ENCODE peak calls at places on chromosomes 6 and 20, in eight cellular contexts. E is dorsolateral prefrontal cortex; R is ovary; U is CD8-positive, alpha-beta memory T cell; K is fibroblast of pulmonary artery; B is stromal cell of bone marrow; V is NCI-H774; S is HL-60. P is an unnamed sample.

GRCh38 chr20:22887796-22888195 is 147.3 kb upstream of the SSTR4 start:
- DNase-seq in E (no peak), R (no peak), U (no peak), K (no peak), B (no peak), V (no peak), S (no peak), P (no peak)

GRCh38 chr6:26388441-26388840 is 5.5 kb downstream of the BTN2A2 start:
- DNase-seq in E (no peak), R (no peak), U (no peak), K (peak; percentile 22), B (no peak), V (no peak), S (no peak), P (no peak)

GRCh38 chr6:56729719-56730118 is 87.0 kb upstream of the DST start:
- DNase-seq in E (no peak), R (no peak), U (no peak), K (peak; percentile 54), B (peak; percentile 48), V (no peak), S (no peak), P (peak; percentile 59)

GRCh38 chr6:116246089-116246488 is 7.8 kb downstream of the TSPYL4 start:
- DNase-seq in E (no peak), R (no peak), U (no peak), K (peak; percentile 78), B (no peak), V (no peak), S (no peak), P (no peak)

GRCh38 chr6:106194949-106195919 is 109.1 kb downstream of the PRDM1 start:
- DNase-seq in E (no peak), R (no peak), U (no peak), K (peak; percentile 85), B (no peak), V (no peak), S (no peak), P (no peak)

GRCh38 chr6:73630401-73630800 is 23.4 kb downstream of the SLC17A5 start:
- DNase-seq in E (no peak), R (no peak), U (no peak), K (no peak), B (no peak), V (no peak), S (no peak), P (no peak)

GRCh38 chr6:154613137-154613676 is 102.7 kb upstream of the CNKSR3 start:
- DNase-seq in E (no peak), R (no peak), U (no peak), K (peak; percentile 67), B (peak; percentile 47), V (peak; percentile 48), S (no peak), P (no peak)

GRCh38 chr20:61056136-61056535 is 195.9 kb upstream of the CDH4 start:
- DNase-seq in E (no peak), R (no peak), U (no peak), K (no peak), B (no peak), V (no peak), S (no peak), P (no peak)

GRCh38 chr6:132304891-132305305 is 96.4 kb downstream of the MOXD1 start:
- DNase-seq in E (no peak), R (peak; percentile 25), U (no peak), K (no peak), B (peak; percentile 47), V (no peak), S (no peak), P (no peak)

GRCh38 chr6:52553158-52553557 is 23.7 kb downstream of the TRAM2 start:
- DNase-seq in E (no peak), R (no peak), U (no peak), K (no peak), B (no peak), V (no peak), S (no peak), P (no peak)

GRCh38 chr20:59318803-59319202 is 18.4 kb downstream of the EDN3 start:
- DNase-seq in E (no peak), R (no peak), U (no peak), K (no peak), B (no peak), V (no peak), S (no peak), P (no peak)

GRCh38 chr6:157211603-157212455 is 111.5 kb downstream of the TMEM242 start:
- DNase-seq in E (no peak), R (no peak), U (no peak), K (no peak), B (no peak), V (no peak), S (no peak), P (no peak)

GRCh38 chr6:145756170-145756662 is 20.9 kb upstream of the EPM2A start:
- DNase-seq in E (no peak), R (no peak), U (no peak), K (peak; percentile 99), B (peak; percentile 79), V (no peak), S (peak; percentile 90), P (peak; percentile 87)

GRCh38 chr6:74969591-74970267 is 236.1 kb downstream of the COL12A1 start:
- DNase-seq in E (no peak), R (no peak), U (no peak), K (peak; percentile 0), B (no peak), V (no peak), S (no peak), P (no peak)

GRCh38 chr6:104613416-104614001 is 246.2 kb downstream of the HACE1 start:
- DNase-seq in E (no peak), R (no peak), U (no peak), K (peak; percentile 53), B (no peak), V (no peak), S (no peak), P (no peak)

GRCh38 chr6:3226422-3227362 is 761 bp downstream of the TUBB2B start:
- DNase-seq in E (no peak), R (peak; percentile 32), U (no peak), K (no peak), B (no peak), V (peak; percentile 59), S (peak; percentile 62), P (no peak)

GRCh38 chr6:152078804-152079203 is 271.3 kb downstream of the ESR1 start:
- DNase-seq in E (no peak), R (no peak), U (no peak), K (no peak), B (no peak), V (no peak), S (no peak), P (no peak)

GRCh38 chr6:162177733-162178132 is 549.8 kb downstream of the PRKN start:
- DNase-seq in E (peak; percentile 41), R (no peak), U (no peak), K (peak; percentile 3), B (no peak), V (peak; percentile 93), S (no peak), P (no peak)

GRCh38 chr6:37838209-37838921 is 18.8 kb downstream of the ZFAND3 start:
- DNase-seq in E (no peak), R (no peak), U (no peak), K (peak; percentile 58), B (no peak), V (no peak), S (no peak), P (no peak)

GRCh38 chr20:10634683-10635411 is 39.0 kb downstream of the JAG1 start:
- DNase-seq in E (no peak), R (no peak), U (no peak), K (no peak), B (peak; percentile 86), V (no peak), S (no peak), P (no peak)

GRCh38 chr6:38146021-38146657 is 326.6 kb downstream of the ZFAND3 start:
- DNase-seq in E (no peak), R (no peak), U (no peak), K (no peak), B (no peak), V (no peak), S (no peak), P (no peak)

GRCh38 chr6:129499871-129500219 is 210.1 kb downstream of the ARHGAP18 start:
- DNase-seq in E (no peak), R (no peak), U (no peak), K (no peak), B (no peak), V (no peak), S (no peak), P (no peak)

GRCh38 chr6:159089443-159089842 is 44.7 kb upstream of the TAGAP start:
- DNase-seq in E (no peak), R (no peak), U (no peak), K (no peak), B (no peak), V (no peak), S (no peak), P (no peak)

P was measured in GM04504.